ENCODE peak calls at places on chromosomes 4 and X, in four cellular contexts. K is activated naive CD8-positive, alpha-beta T cell treated with anti-CD3 and anti-CD28 coated beads, Interleukin-2, amount 50 U/mL, for 16 hours; Y is amygdala; O is tibial artery. G is an unnamed sample.

GRCh38 chrX:10769165-10769564 is 148.8 kb upstream of the MID1 start:
- DNase-seq in Y (no peak), O (no peak), K (no peak), G (no peak)

GRCh38 chr4:180926277-180926676 is 1316.9 kb upstream of the TENM3 start:
- DNase-seq in O (no peak), Y (no peak), K (no peak), G (no peak)

GRCh38 chrX:71871367-71871766 is 39.3 kb upstream of the NHSL2 start:
- DNase-seq in O (no peak), Y (no peak), K (no peak), G (no peak)

GRCh38 chr4:40991908-40992307 is 222.4 kb downstream of the APBB2 start:
- DNase-seq in O (no peak), K (no peak), Y (no peak), G (no peak)

GRCh38 chrX:75086731-75087195 is 69.3 kb downstream of the ABCB7 start:
- DNase-seq in O (no peak), Y (no peak), K (no peak), G (no peak)

GRCh38 chrX:72526534-72527508 is 45.8 kb downstream of the HDAC8 start:
- DNase-seq in O (peak), K (no peak), Y (no peak), G (no peak)

GRCh38 chr4:8377103-8378075 is 63.1 kb downstream of the ACOX3 start:
- DNase-seq in Y (no peak), K (no peak), O (no peak), G (no peak)

GRCh38 chrX:125175991-125176390 is 143.7 kb upstream of the TEX13C start:
- DNase-seq in O (no peak), K (no peak), Y (no peak), G (no peak)

GRCh38 chrX:114344756-114345155 is 239.1 kb upstream of the HTR2C start:
- DNase-seq in O (no peak), Y (no peak), K (no peak), G (no peak)

GRCh38 chr4:101169044-101170014 is 178.0 kb downstream of the PPP3CA start:
- DNase-seq in K (peak), Y (no peak), O (peak), G (peak)

GRCh38 chr4:175827510-175827909 is 15.4 kb upstream of the GPM6A start:
- DNase-seq in Y (no peak), K (no peak), O (no peak), G (no peak)

GRCh38 chrX:13064599-13065143 is 20.3 kb upstream of the FAM9C start:
- DNase-seq in O (peak), K (no peak), Y (no peak), G (no peak)

GRCh38 chr4:13202731-13203519 is 281.2 kb downstream of the RAB28 start:
- DNase-seq in K (no peak), Y (no peak), O (peak), G (no peak)

GRCh38 chr4:182901337-182901736 is 15.8 kb downstream of the DCTD start:
- DNase-seq in K (no peak), Y (no peak), O (no peak), G (peak)

GRCh38 chr4:85778809-85779124 is 303.8 kb downstream of the ARHGAP24 start:
- DNase-seq in Y (no peak), O (no peak), K (no peak), G (no peak)

GRCh38 chr4:24770111-24770584 is 25.2 kb upstream of the SOD3 start:
- DNase-seq in O (peak), Y (no peak), K (no peak), G (no peak)

GRCh38 chr4:176274441-176274840 is 5.4 kb upstream of the ASB5 start:
- DNase-seq in Y (no peak), K (no peak), O (no peak), G (no peak)

GRCh38 chr4:91758487-91758886 is 545.3 kb upstream of the GRID2 start:
- DNase-seq in Y (no peak), O (no peak), K (no peak), G (no peak)

GRCh38 chrX:8815460-8816065 is 14.4 kb upstream of the FAM9A start:
- DNase-seq in O (no peak), K (no peak), Y (no peak), G (no peak)

GRCh38 chr4:147057631-147057980 is 111.9 kb upstream of the TTC29 start:
- DNase-seq in Y (no peak), K (no peak), O (no peak), G (no peak)

GRCh38 chr4:88177981-88178632 is 19.7 kb upstream of the ABCG2 start:
- DNase-seq in Y (no peak), O (peak), K (no peak), G (no peak)

GRCh38 chr4:112361181-112361791 is 64.1 kb downstream of the ALPK1 start:
- DNase-seq in K (no peak), O (no peak), Y (no peak), G (no peak)

GRCh38 chr4:173499568-173500535 is 30.2 kb downstream of the HAND2 start:
- DNase-seq in K (no peak), O (no peak), Y (no peak), G (no peak)

GRCh38 chrX:93538575-93538974 is 134.8 kb downstream of the NAP1L3 start:
- DNase-seq in O (no peak), K (no peak), Y (no peak), G (no peak)

GRCh38 chrX:21479695-21480280 is 105.6 kb downstream of the CNKSR2 start:
- DNase-seq in K (no peak), Y (no peak), O (no peak), G (no peak)

GRCh38 chr4:54439831-54440243 is 210.7 kb downstream of the PDGFRA start:
- DNase-seq in Y (no peak), O (peak), K (no peak), G (no peak)

GRCh38 chrX:28188526-28188925 is 207.3 kb upstream of the DCAF8L1 start:
- DNase-seq in Y (no peak), K (no peak), O (no peak), G (no peak)

GRCh38 chrX:13177921-13178320 is 133.5 kb upstream of the FAM9C start:
- DNase-seq in Y (no peak), K (no peak), O (no peak), G (no peak)

GRCh38 chr4:70979445-70980008 is 13.9 kb upstream of the DCK start:
- DNase-seq in O (no peak), Y (no peak), K (no peak), G (no peak)

GRCh38 chrX:48958635-48959094 is 1.3 kb upstream of the OTUD5 start:
- DNase-seq in K (no peak), Y (no peak), O (peak), G (peak)